ENCODE peak calls at places on chromosomes 13 and 19, in ten cellular contexts. One of them, this sample, is unnamed.
A peak's percentile ranks its signal among the peaks of the same experiment; 100 is the strongest.

GRCh38 chr13:43021926-43022670 is 1.3 kb upstream of the DNAJC15 start:
- DNase-seq in tibial nerve: no peak
- DNase-seq in lower lobe of right lung: no peak
- DNase-seq in psoas muscle: no peak
- DNase-seq in suprapubic skin: no peak
- DNase-seq in pancreas: no peak
- DNase-seq in endodermal cell: no peak
- DNase-seq in sigmoid colon: no peak
- DNase-seq in fibroblast of lung: no peak
- DNase-seq in HCT116: no peak
- DNase-seq in this sample: no peak

GRCh38 chr19:12090807-12091206 is 26.3 kb downstream of the ZNF844 start:
- DNase-seq in suprapubic skin: peak; percentile 71
- DNase-seq in lower lobe of right lung: peak; percentile 71
- DNase-seq in endodermal cell: peak; percentile 84
- DNase-seq in tibial nerve: no peak
- DNase-seq in fibroblast of lung: peak; percentile 69
- DNase-seq in sigmoid colon: peak; percentile 72
- DNase-seq in pancreas: peak; percentile 34
- DNase-seq in psoas muscle: peak; percentile 71
- DNase-seq in HCT116: no peak
- DNase-seq in this sample: no peak

GRCh38 chr13:96216543-96216942 is 126.6 kb downstream of the HS6ST3 start:
- DNase-seq in tibial nerve: no peak
- DNase-seq in suprapubic skin: no peak
- DNase-seq in pancreas: no peak
- DNase-seq in fibroblast of lung: no peak
- DNase-seq in lower lobe of right lung: no peak
- DNase-seq in psoas muscle: no peak
- DNase-seq in HCT116: no peak
- DNase-seq in sigmoid colon: no peak
- DNase-seq in endodermal cell: peak; percentile 54
- DNase-seq in this sample: no peak

GRCh38 chr13:94369862-94370491 is 109.5 kb downstream of the DCT start:
- DNase-seq in tibial nerve: no peak
- DNase-seq in HCT116: no peak
- DNase-seq in endodermal cell: no peak
- DNase-seq in psoas muscle: no peak
- DNase-seq in sigmoid colon: no peak
- DNase-seq in pancreas: no peak
- DNase-seq in suprapubic skin: no peak
- DNase-seq in fibroblast of lung: peak; percentile 92
- DNase-seq in lower lobe of right lung: no peak
- DNase-seq in this sample: no peak

GRCh38 chr19:33245948-33246728 is 20.5 kb upstream of the SLC7A10 start:
- DNase-seq in sigmoid colon: no peak
- DNase-seq in tibial nerve: no peak
- DNase-seq in pancreas: no peak
- DNase-seq in lower lobe of right lung: peak; percentile 49
- DNase-seq in suprapubic skin: no peak
- DNase-seq in fibroblast of lung: peak; percentile 30
- DNase-seq in endodermal cell: no peak
- DNase-seq in psoas muscle: peak; percentile 71
- DNase-seq in HCT116: no peak
- DNase-seq in this sample: no peak

GRCh38 chr13:79859756-79860155 is 378.8 kb downstream of the NDFIP2 start:
- DNase-seq in lower lobe of right lung: no peak
- DNase-seq in psoas muscle: no peak
- DNase-seq in tibial nerve: no peak
- DNase-seq in fibroblast of lung: no peak
- DNase-seq in suprapubic skin: no peak
- DNase-seq in endodermal cell: no peak
- DNase-seq in pancreas: no peak
- DNase-seq in sigmoid colon: no peak
- DNase-seq in HCT116: no peak
- DNase-seq in this sample: no peak

GRCh38 chr13:23673354-23673753 is 103.1 kb downstream of the TNFRSF19 start:
- DNase-seq in fibroblast of lung: peak; percentile 99
- DNase-seq in lower lobe of right lung: no peak
- DNase-seq in psoas muscle: no peak
- DNase-seq in sigmoid colon: no peak
- DNase-seq in suprapubic skin: no peak
- DNase-seq in endodermal cell: no peak
- DNase-seq in HCT116: no peak
- DNase-seq in tibial nerve: no peak
- DNase-seq in pancreas: no peak
- DNase-seq in this sample: peak; percentile 61

GRCh38 chr19:40225440-40226305 is 816 bp downstream of the CCNP start:
- DNase-seq in tibial nerve: no peak
- DNase-seq in HCT116: no peak
- DNase-seq in sigmoid colon: no peak
- DNase-seq in lower lobe of right lung: no peak
- DNase-seq in endodermal cell: no peak
- DNase-seq in psoas muscle: no peak
- DNase-seq in suprapubic skin: no peak
- DNase-seq in fibroblast of lung: peak; percentile 21
- DNase-seq in pancreas: no peak
- DNase-seq in this sample: no peak

GRCh38 chr19:58037927-58038687 is 4.3 kb downstream of the ZSCAN1 start:
- DNase-seq in pancreas: no peak
- DNase-seq in HCT116: no peak
- DNase-seq in suprapubic skin: no peak
- DNase-seq in psoas muscle: no peak
- DNase-seq in lower lobe of right lung: no peak
- DNase-seq in tibial nerve: no peak
- DNase-seq in endodermal cell: peak; percentile 69
- DNase-seq in sigmoid colon: no peak
- DNase-seq in fibroblast of lung: no peak
- DNase-seq in this sample: no peak

GRCh38 chr19:17216058-17216670 is 1.0 kb downstream of the USE1 start:
- DNase-seq in psoas muscle: no peak
- DNase-seq in endodermal cell: no peak
- DNase-seq in fibroblast of lung: no peak
- DNase-seq in sigmoid colon: no peak
- DNase-seq in HCT116: no peak
- DNase-seq in pancreas: no peak
- DNase-seq in lower lobe of right lung: no peak
- DNase-seq in suprapubic skin: no peak
- DNase-seq in tibial nerve: no peak
- DNase-seq in this sample: no peak

GRCh38 chr19:1977116-1977515 is 36.1 kb downstream of the CSNK1G2 start:
- DNase-seq in endodermal cell: no peak
- DNase-seq in suprapubic skin: no peak
- DNase-seq in HCT116: no peak
- DNase-seq in psoas muscle: no peak
- DNase-seq in tibial nerve: no peak
- DNase-seq in pancreas: no peak
- DNase-seq in lower lobe of right lung: no peak
- DNase-seq in fibroblast of lung: no peak
- DNase-seq in sigmoid colon: no peak
- DNase-seq in this sample: no peak

GRCh38 chr13:39317284-39317683 is 279.0 kb downstream of the NHLRC3 start:
- DNase-seq in pancreas: no peak
- DNase-seq in endodermal cell: no peak
- DNase-seq in psoas muscle: peak; percentile 64
- DNase-seq in HCT116: no peak
- DNase-seq in suprapubic skin: no peak
- DNase-seq in fibroblast of lung: peak; percentile 88
- DNase-seq in sigmoid colon: peak; percentile 77
- DNase-seq in tibial nerve: no peak
- DNase-seq in lower lobe of right lung: no peak
- DNase-seq in this sample: no peak

GRCh38 chr13:39224841-39225240 is 186.6 kb downstream of the NHLRC3 start:
- DNase-seq in HCT116: no peak
- DNase-seq in suprapubic skin: no peak
- DNase-seq in lower lobe of right lung: no peak
- DNase-seq in psoas muscle: no peak
- DNase-seq in fibroblast of lung: no peak
- DNase-seq in tibial nerve: no peak
- DNase-seq in pancreas: no peak
- DNase-seq in sigmoid colon: no peak
- DNase-seq in endodermal cell: no peak
- DNase-seq in this sample: no peak

GRCh38 chr19:1913781-1914577 is 8.8 kb downstream of the ADAT3 start:
- DNase-seq in fibroblast of lung: no peak
- DNase-seq in sigmoid colon: no peak
- DNase-seq in tibial nerve: no peak
- DNase-seq in suprapubic skin: no peak
- DNase-seq in pancreas: peak; percentile 81
- DNase-seq in endodermal cell: no peak
- DNase-seq in psoas muscle: no peak
- DNase-seq in HCT116: no peak
- DNase-seq in lower lobe of right lung: no peak
- DNase-seq in this sample: no peak

GRCh38 chr19:32818536-32818935 is 51.0 kb downstream of the SLC7A9 start:
- DNase-seq in pancreas: no peak
- DNase-seq in psoas muscle: no peak
- DNase-seq in sigmoid colon: no peak
- DNase-seq in suprapubic skin: no peak
- DNase-seq in lower lobe of right lung: no peak
- DNase-seq in endodermal cell: no peak
- DNase-seq in HCT116: no peak
- DNase-seq in fibroblast of lung: no peak
- DNase-seq in tibial nerve: no peak
- DNase-seq in this sample: no peak

GRCh38 chr13:78121459-78122348 is 203.1 kb upstream of the EDNRB start:
- DNase-seq in sigmoid colon: no peak
- DNase-seq in fibroblast of lung: peak; percentile 83
- DNase-seq in lower lobe of right lung: no peak
- DNase-seq in tibial nerve: no peak
- DNase-seq in HCT116: peak; percentile 34
- DNase-seq in endodermal cell: peak; percentile 52
- DNase-seq in pancreas: no peak
- DNase-seq in psoas muscle: peak; percentile 38
- DNase-seq in suprapubic skin: no peak
- DNase-seq in this sample: peak; percentile 29

GRCh38 chr19:18477974-18478373 is 40.0 kb upstream of the ISYNA1 start:
- DNase-seq in tibial nerve: no peak
- DNase-seq in psoas muscle: no peak
- DNase-seq in pancreas: no peak
- DNase-seq in fibroblast of lung: no peak
- DNase-seq in lower lobe of right lung: no peak
- DNase-seq in sigmoid colon: no peak
- DNase-seq in endodermal cell: no peak
- DNase-seq in suprapubic skin: no peak
- DNase-seq in HCT116: no peak
- DNase-seq in this sample: no peak

GRCh38 chr19:42179501-42179817 is 38.0 kb downstream of the DEDD2 start:
- DNase-seq in lower lobe of right lung: no peak
- DNase-seq in sigmoid colon: no peak
- DNase-seq in endodermal cell: no peak
- DNase-seq in tibial nerve: no peak
- DNase-seq in HCT116: no peak
- DNase-seq in psoas muscle: no peak
- DNase-seq in pancreas: no peak
- DNase-seq in suprapubic skin: no peak
- DNase-seq in fibroblast of lung: no peak
- DNase-seq in this sample: no peak
- TF ChIP-seq CTCF in lower lobe of right lung: no peak
- TF ChIP-seq CTCF in sigmoid colon: no peak
- TF ChIP-seq CTCF in endodermal cell: peak; percentile 16
- TF ChIP-seq CTCF in tibial nerve: no peak
- TF ChIP-seq CTCF in HCT116: peak; percentile 5
- TF ChIP-seq CTCF in psoas muscle: no peak
- TF ChIP-seq CTCF in pancreas: no peak
- TF ChIP-seq CTCF in suprapubic skin: no peak
- TF ChIP-seq CTCF in fibroblast of lung: no peak
- TF ChIP-seq CTCF in this sample: no peak

GRCh38 chr19:3389876-3390361 is 23.5 kb downstream of the NFIC start:
- DNase-seq in sigmoid colon: peak; percentile 76
- DNase-seq in tibial nerve: no peak
- DNase-seq in HCT116: no peak
- DNase-seq in psoas muscle: peak; percentile 82
- DNase-seq in lower lobe of right lung: no peak
- DNase-seq in pancreas: peak; percentile 82
- DNase-seq in endodermal cell: peak; percentile 76
- DNase-seq in fibroblast of lung: peak; percentile 70
- DNase-seq in suprapubic skin: no peak
- DNase-seq in this sample: no peak
- H3K4me3 ChIP-seq in sigmoid colon: no peak overlapping the region
- H3K4me3 ChIP-seq in tibial nerve: no peak overlapping the region
- H3K4me3 ChIP-seq in HCT116: no peak overlapping the region
- H3K4me3 ChIP-seq in psoas muscle: peak overlapping the region; percentile 30
- H3K4me3 ChIP-seq in lower lobe of right lung: no peak overlapping the region
- H3K4me3 ChIP-seq in pancreas: no peak overlapping the region
- H3K4me3 ChIP-seq in endodermal cell: no peak overlapping the region
- H3K4me3 ChIP-seq in fibroblast of lung: no peak overlapping the region
- H3K4me3 ChIP-seq in suprapubic skin: peak overlapping the region; percentile 22
- H3K4me3 ChIP-seq in this sample: no peak overlapping the region

GRCh38 chr19:43552198-43552450 is 19.1 kb downstream of the ZNF575 start:
- DNase-seq in endodermal cell: no peak
- DNase-seq in suprapubic skin: no peak
- DNase-seq in sigmoid colon: no peak
- DNase-seq in lower lobe of right lung: no peak
- DNase-seq in HCT116: no peak
- DNase-seq in tibial nerve: no peak
- DNase-seq in pancreas: no peak
- DNase-seq in fibroblast of lung: no peak
- DNase-seq in psoas muscle: no peak
- DNase-seq in this sample: no peak
- H3K36me3 ChIP-seq in endodermal cell: peaks cover 46% of the 10 kb centered on the region
- H3K36me3 ChIP-seq in suprapubic skin: peaks cover 66% of the 10 kb centered on the region
- H3K36me3 ChIP-seq in sigmoid colon: peaks cover 19% of the 10 kb centered on the region
- H3K36me3 ChIP-seq in lower lobe of right lung: peaks cover 81% of the 10 kb centered on the region
- H3K36me3 ChIP-seq in HCT116: peaks cover 10% of the 10 kb centered on the region
- H3K36me3 ChIP-seq in tibial nerve: no peaks in the 10 kb centered on the region
- H3K36me3 ChIP-seq in pancreas: no peaks in the 10 kb centered on the region
- H3K36me3 ChIP-seq in fibroblast of lung: peaks cover 14% of the 10 kb centered on the region
- H3K36me3 ChIP-seq in psoas muscle: peaks cover 6% of the 10 kb centered on the region
- H3K36me3 ChIP-seq in this sample: peaks cover 2% of the 10 kb centered on the region

GRCh38 chr19:13576726-13577125 is 70.4 kb upstream of the CACNA1A start:
- DNase-seq in psoas muscle: no peak
- DNase-seq in HCT116: no peak
- DNase-seq in sigmoid colon: no peak
- DNase-seq in lower lobe of right lung: no peak
- DNase-seq in suprapubic skin: no peak
- DNase-seq in fibroblast of lung: no peak
- DNase-seq in endodermal cell: no peak
- DNase-seq in tibial nerve: no peak
- DNase-seq in pancreas: no peak
- DNase-seq in this sample: no peak

GRCh38 chr19:13583114-13583513 is 76.8 kb upstream of the CACNA1A start:
- DNase-seq in lower lobe of right lung: no peak
- DNase-seq in tibial nerve: no peak
- DNase-seq in endodermal cell: no peak
- DNase-seq in suprapubic skin: no peak
- DNase-seq in pancreas: no peak
- DNase-seq in psoas muscle: no peak
- DNase-seq in HCT116: no peak
- DNase-seq in sigmoid colon: no peak
- DNase-seq in fibroblast of lung: no peak
- DNase-seq in this sample: no peak

GRCh38 chr19:13583753-13584152 is 77.5 kb upstream of the CACNA1A start:
- DNase-seq in fibroblast of lung: no peak
- DNase-seq in tibial nerve: no peak
- DNase-seq in HCT116: no peak
- DNase-seq in pancreas: no peak
- DNase-seq in endodermal cell: no peak
- DNase-seq in sigmoid colon: no peak
- DNase-seq in suprapubic skin: no peak
- DNase-seq in psoas muscle: no peak
- DNase-seq in lower lobe of right lung: no peak
- DNase-seq in this sample: no peak

GRCh38 chr19:13574933-13575332 is 68.7 kb upstream of the CACNA1A start:
- DNase-seq in pancreas: no peak
- DNase-seq in suprapubic skin: no peak
- DNase-seq in lower lobe of right lung: no peak
- DNase-seq in tibial nerve: no peak
- DNase-seq in endodermal cell: peak; percentile 60
- DNase-seq in fibroblast of lung: no peak
- DNase-seq in psoas muscle: no peak
- DNase-seq in sigmoid colon: no peak
- DNase-seq in HCT116: peak; percentile 16
- DNase-seq in this sample: no peak

GRCh38 chr19:13579388-13580060 is 73.2 kb upstream of the CACNA1A start:
- DNase-seq in fibroblast of lung: no peak
- DNase-seq in HCT116: no peak
- DNase-seq in lower lobe of right lung: no peak
- DNase-seq in suprapubic skin: no peak
- DNase-seq in pancreas: no peak
- DNase-seq in psoas muscle: no peak
- DNase-seq in endodermal cell: no peak
- DNase-seq in sigmoid colon: no peak
- DNase-seq in tibial nerve: no peak
- DNase-seq in this sample: no peak
- TF ChIP-seq CTCF in fibroblast of lung: no peak
- TF ChIP-seq CTCF in HCT116: peak; percentile 47
- TF ChIP-seq CTCF in lower lobe of right lung: no peak
- TF ChIP-seq CTCF in suprapubic skin: no peak
- TF ChIP-seq CTCF in pancreas: no peak
- TF ChIP-seq CTCF in psoas muscle: no peak
- TF ChIP-seq CTCF in endodermal cell: peak; percentile 53
- TF ChIP-seq CTCF in sigmoid colon: no peak
- TF ChIP-seq CTCF in tibial nerve: no peak
- TF ChIP-seq CTCF in this sample: no peak